ENCODE peak calls at places on chromosome 19, in six cellular contexts. X is kidney tubule cell; B is stimulated activated CD8-positive, alpha-beta memory T cell treated with anti-CD3 and anti-CD28 coated beads, Interleukin-7, amount 100 ng/mL, for 1 hour; E is stimulated activated CD4-positive, alpha-beta T cell treated with anti-CD3 and anti-CD28 coated beads, Interleukin-12 subunit alpha, Interleukin-12 subunit beta, amount 100 ng/mL, for 24 hours; U is IMR-90; C is WTC11. V is an unnamed sample.

GRCh38 chr19:3465552-3465951 is 14.8 kb downstream of the SMIM24 start:
- DNase-seq in X (no peak), B (no peak), E (no peak), U (no peak), C (no peak), V (no peak)

GRCh38 chr19:39768334-39768733 is 10.3 kb upstream of the LEUTX start:
- DNase-seq in X (peak; percentile 34), B (no peak), E (no peak), U (no peak), C (no peak), V (no peak)

GRCh38 chr19:35721374-35721773 is 3.6 kb downstream of the KMT2B start:
- DNase-seq in X (no peak), B (no peak), E (no peak), U (no peak), C (no peak), V (no peak)

GRCh38 chr19:6354098-6354674 is 7.1 kb upstream of the CLPP start:
- DNase-seq in X (no peak), B (no peak), E (no peak), U (no peak), C (no peak), V (no peak)

GRCh38 chr19:41945135-41945766 is 13.9 kb downstream of the RABAC1 start:
- DNase-seq in X (no peak), B (peak; percentile 72), E (peak; percentile 81), U (no peak), C (no peak), V (no peak)

GRCh38 chr19:1651548-1652394 is 644 bp downstream of the TCF3 start:
- DNase-seq in X (peak; percentile 23), B (no peak), E (no peak), U (peak; percentile 23), C (no peak), V (no peak)

GRCh38 chr19:9793051-9793591 is 24.6 kb upstream of the ZNF846 start:
- DNase-seq in X (peak; percentile 37), B (peak; percentile 47), E (peak; percentile 44), U (peak; percentile 32), C (no peak), V (no peak)

GRCh38 chr19:51660975-51661600 is 14.5 kb upstream of the SIGLEC14 start:
- DNase-seq in X (peak; percentile 68), B (peak; percentile 14), E (peak; percentile 69), U (peak; percentile 72), C (peak; percentile 88), V (no peak)

GRCh38 chr19:34808566-34808965 is 35.6 kb upstream of the ZNF599 start:
- DNase-seq in X (peak; percentile 65), B (no peak), E (no peak), U (peak; percentile 67), C (no peak), V (no peak)

GRCh38 chr19:31506102-31506501 is 156.9 kb upstream of the TSHZ3 start:
- DNase-seq in X (no peak), B (no peak), E (no peak), U (no peak), C (no peak), V (no peak)

GRCh38 chr19:3986260-3987041 is 1.2 kb upstream of the EEF2 start:
- DNase-seq in X (peak; percentile 78), B (no peak), E (no peak), U (peak; percentile 73), C (peak; percentile 77), V (no peak)

GRCh38 chr19:28847468-28847867 is 365.5 kb downstream of the UQCRFS1 start:
- DNase-seq in X (peak; percentile 63), B (no peak), E (no peak), U (peak; percentile 10), C (no peak), V (no peak)

GRCh38 chr19:39671739-39672363 is 16.1 kb downstream of the LGALS16 start:
- DNase-seq in X (peak; percentile 59), B (no peak), E (peak; percentile 13), U (peak; percentile 43), C (peak; percentile 26), V (peak; percentile 100)

GRCh38 chr19:35789978-35790944 is 14.9 kb downstream of the ARHGAP33 start:
- DNase-seq in X (no peak), B (no peak), E (no peak), U (no peak), C (no peak), V (no peak)

GRCh38 chr19:6774821-6775707 is 2.6 kb downstream of the VAV1 start:
- DNase-seq in X (no peak), B (no peak), E (no peak), U (no peak), C (no peak), V (no peak)

GRCh38 chr19:4952945-4953344 is 16.0 kb upstream of the KDM4B start:
- DNase-seq in X (no peak), B (no peak), E (no peak), U (no peak), C (no peak), V (no peak)

GRCh38 chr19:33612928-33613327 is 8.8 kb upstream of the CHST8 start:
- DNase-seq in X (no peak), B (no peak), E (no peak), U (no peak), C (no peak), V (no peak)

GRCh38 chr19:38942471-38943181 is 11.9 kb downstream of the MRPS12 start:
- DNase-seq in X (no peak), B (no peak), E (no peak), U (no peak), C (no peak), V (no peak)

GRCh38 chr19:56403261-56403660 is 871 bp upstream of the ZNF583 start:
- DNase-seq in X (no peak), B (no peak), E (no peak), U (peak; percentile 39), C (no peak), V (no peak)

GRCh38 chr19:29775575-29775900 is 36.3 kb upstream of the CCNE1 start:
- DNase-seq in X (no peak), B (no peak), E (no peak), U (no peak), C (peak; percentile 32), V (no peak)

GRCh38 chr19:58361900-58362271 is 665 bp downstream of the ZNF497 start:
- DNase-seq in X (peak; percentile 60), B (no peak), E (peak; percentile 41), U (peak; percentile 47), C (no peak), V (peak; percentile 35)

GRCh38 chr19:1167687-1168561 is 6.1 kb downstream of the SBNO2 start:
- DNase-seq in X (no peak), B (no peak), E (no peak), U (no peak), C (peak; percentile 19), V (no peak)

GRCh38 chr19:54429176-54429495 is 13.9 kb downstream of the TTYH1 start:
- DNase-seq in X (no peak), B (no peak), E (no peak), U (no peak), C (no peak), V (no peak)

V was measured in Panc1.